ENCODE peak calls at places on chromosomes 6 and 20, in seven cellular contexts. O, K, A, F, J, N and H are unnamed samples. For H3K4me1, the result is how much of the 10 kb centered on the place peaks cover.

GRCh38 chr6:153092082-153093013 is 38.7 kb downstream of the RGS17 start:
- DNase-seq in J (no peak), A (no peak), K (no peak), O (no peak), F (no peak), N (peak), H (no peak)

GRCh38 chr6:15960740-15961629 is 167.9 kb upstream of the MYLIP start:
- DNase-seq in A (no peak), K (no peak), N (no peak), J (peak), F (no peak), O (no peak), H (no peak)

GRCh38 chr6:16338577-16339262 is 100.3 kb downstream of the GMPR start:
- DNase-seq in F (no peak), O (peak), K (no peak), N (peak), A (peak), J (no peak), H (no peak)

GRCh38 chr6:89375427-89375868 is 22.9 kb upstream of the UBE2J1 start:
- DNase-seq in J (peak), A (peak), F (peak), K (peak), N (no peak), O (peak), H (peak)

GRCh38 chr6:112085666-112086065 is 1.6 kb downstream of the TUBE1 start:
- DNase-seq in F (no peak), N (no peak), A (no peak), O (no peak), J (no peak), K (no peak), H (no peak)

GRCh38 chr6:41591859-41592502 is 45.8 kb downstream of the FOXP4 start:
- DNase-seq in N (peak), A (peak), F (peak), K (peak), J (peak), O (peak), H (peak)

GRCh38 chr6:89610149-89610642 is 28.4 kb downstream of the LYRM2 start:
- DNase-seq in N (peak), J (peak), K (peak), F (peak), A (peak), O (peak), H (peak)

GRCh38 chr6:87482382-87482781 is 9.6 kb downstream of the SLC35A1 start:
- DNase-seq in A (no peak), F (no peak), J (no peak), O (no peak), K (no peak), N (no peak), H (no peak)

GRCh38 chr6:53984163-53984562 is 127.1 kb upstream of the MLIP start:
- DNase-seq in J (no peak), O (no peak), K (no peak), A (no peak), N (peak), F (no peak), H (no peak)

GRCh38 chr6:80742481-80742880 is 636.0 kb downstream of the BCKDHB start:
- DNase-seq in N (peak), A (peak), O (no peak), J (no peak), K (peak), F (no peak), H (no peak)

GRCh38 chr6:52929321-52930164 is 20.0 kb upstream of the GSTA3 start:
- DNase-seq in F (no peak), O (no peak), J (no peak), K (no peak), N (peak), A (no peak), H (no peak)

GRCh38 chr6:128519931-128520435 is 416 bp downstream of the PTPRK start:
- DNase-seq in J (peak), K (no peak), F (peak), O (peak), N (no peak), A (no peak), H (peak)

GRCh38 chr6:7841781-7842468 is 68.7 kb downstream of the TXNDC5 start:
- DNase-seq in O (no peak), F (no peak), N (peak), J (no peak), A (no peak), K (no peak), H (no peak)

DNA sequence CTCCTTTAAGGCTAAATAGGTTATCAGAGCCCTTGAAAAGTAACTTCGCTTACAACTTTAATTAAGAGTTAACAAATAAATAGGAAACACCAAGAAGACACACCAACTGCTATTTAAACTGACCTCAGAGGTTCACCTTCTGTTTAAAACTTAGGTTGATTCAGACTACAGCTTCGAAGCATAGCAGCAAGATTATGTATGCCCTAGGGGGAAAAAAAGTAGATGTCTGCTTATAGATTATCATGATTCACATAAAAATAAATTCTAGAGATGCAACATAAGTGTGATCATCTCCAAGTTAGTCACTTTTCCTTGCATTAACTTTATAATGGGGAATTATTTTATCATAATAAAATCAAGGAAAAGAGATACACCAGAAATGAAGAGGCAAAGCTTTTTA is 8.9 kb downstream of the PNISR start:
- DNase-seq in J (no peak), F (no peak), O (no peak), A (no peak), K (no peak), N (peak), H (no peak)
- H3K4me1 ChIP-seq in J (under half), F (half or more), O (under half), A (under half), K (under half), N (under half), H (half or more)

DNA sequence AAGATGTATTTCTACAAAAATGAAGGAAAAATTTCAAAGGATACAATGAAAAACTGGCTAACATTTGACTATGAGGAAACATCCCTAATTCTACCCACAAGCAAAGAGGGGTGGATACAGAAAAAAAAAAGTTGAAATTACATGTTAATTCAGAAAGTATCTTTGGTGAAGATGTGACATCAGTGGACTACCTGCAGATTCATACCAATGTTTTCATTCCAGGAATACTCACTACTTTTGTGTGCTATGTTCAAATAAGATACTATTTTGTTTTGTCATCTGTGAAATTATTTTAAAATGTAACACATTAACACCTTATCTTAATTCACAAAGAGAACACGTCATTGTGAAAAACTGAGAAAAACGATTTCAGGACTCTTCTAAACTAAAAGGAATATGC is 159.3 kb upstream of the SHLD1 start:
- DNase-seq in J (no peak), N (no peak), K (no peak), O (no peak), F (no peak), A (no peak), H (no peak)
- H3K4me1 ChIP-seq in J (under half), N (under half), K (half or more), O (under half), F (under half), A (under half), H (under half)

GRCh38 chr20:32440758-32441078 is 82.6 kb downstream of the ASXL1 start:
- DNase-seq in K (no peak), J (no peak), O (no peak), F (no peak), N (no peak), A (no peak), H (no peak)
- H3K4me1 ChIP-seq in K (under half), J (under half), O (under half), F (under half), N (under half), A (under half), H (under half)

DNA sequence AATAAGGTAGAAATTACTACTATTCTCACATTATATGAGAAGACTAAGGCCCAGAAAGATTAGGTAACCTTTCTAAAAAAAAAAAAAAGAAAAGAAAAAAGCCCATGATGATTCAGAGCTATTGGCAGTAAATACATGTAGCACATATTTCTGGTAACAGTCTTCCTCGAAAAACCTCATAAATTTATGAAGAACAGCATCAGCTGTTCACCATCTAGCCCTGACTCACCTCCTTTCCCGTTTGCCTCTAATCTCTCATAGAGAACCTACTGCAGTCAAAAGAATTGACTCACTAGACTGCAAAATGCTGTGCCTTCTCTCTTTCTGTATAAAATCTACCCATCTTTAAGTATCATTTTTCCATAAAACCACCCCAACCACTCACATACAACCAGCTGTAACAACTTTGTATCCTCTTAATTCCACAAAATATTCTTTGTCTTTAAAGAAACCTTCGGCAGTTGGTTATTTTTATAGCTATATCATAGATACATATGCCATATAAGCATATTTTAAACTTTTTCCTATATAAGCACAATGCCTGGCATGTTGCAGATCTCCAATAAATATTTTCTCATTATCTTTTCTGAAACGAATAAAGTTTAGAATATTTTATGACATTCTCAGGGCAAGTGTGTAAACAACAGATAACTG is 152.7 kb upstream of the ENPP5 start:
- DNase-seq in O (no peak), K (no peak), N (peak), J (no peak), A (no peak), F (no peak), H (no peak)
- H3K4me1 ChIP-seq in O (under half), K (under half), N (under half), J (under half), A (under half), F (under half), H (half or more)